ENCODE peak calls at places on chromosome 3, in ten cellular contexts. N is RWPE2, M is GM23338, H is ascending aorta, Y is AG10803, C is GM12878, G is ovary, T is mammary epithelial cell, A is foreskin fibroblast, X is neural progenitor cell. L is an unnamed sample.

GRCh38 chr3:72347819-72348319 is 500.4 kb downstream of the SHQ1 start:
- DNase-seq in N (no peak), A (no peak), Y (peak; percentile 91), X (peak; percentile 62), T (peak; percentile 94), H (peak; percentile 95), M (peak; percentile 76), C (peak; percentile 50), G (no peak), L (peak; percentile 42)

GRCh38 chr3:66450389-66451022 is 50.3 kb downstream of the LRIG1 start:
- DNase-seq in Y (peak; percentile 72), X (no peak), G (peak; percentile 76), M (no peak), T (no peak), N (no peak), A (peak; percentile 42), C (no peak), H (peak; percentile 80), L (peak; percentile 59)

GRCh38 chr3:17140670-17141505 is 256.1 kb downstream of the PLCL2 start:
- DNase-seq in C (no peak), N (no peak), M (no peak), H (peak; percentile 90), G (no peak), T (no peak), Y (peak; percentile 10), A (no peak), X (no peak), L (no peak)

GRCh38 chr3:99949956-99950670 is 132.5 kb downstream of the CMSS1 start:
- DNase-seq in G (no peak), C (no peak), X (no peak), T (no peak), M (no peak), N (no peak), Y (no peak), H (no peak), A (no peak), L (no peak)

GRCh38 chr3:125192190-125193035 is 20.1 kb downstream of the SLC12A8 start:
- DNase-seq in Y (no peak), N (no peak), C (peak; percentile 78), G (no peak), M (peak; percentile 68), T (no peak), X (peak; percentile 29), A (no peak), H (no peak), L (no peak)

GRCh38 chr3:82294609-82295008 is 533.2 kb upstream of the GBE1 start:
- DNase-seq in Y (no peak), N (no peak), M (no peak), T (no peak), H (no peak), C (peak; percentile 26), G (no peak), X (no peak), A (no peak), L (no peak)

GRCh38 chr3:127233371-127233770 is 40.4 kb downstream of the PRR23E start:
- DNase-seq in M (peak; percentile 70), X (peak; percentile 79), H (no peak), N (no peak), C (no peak), A (no peak), Y (no peak), T (peak; percentile 23), G (no peak), L (peak; percentile 24)

GRCh38 chr3:196517919-196518318 is 2.8 kb upstream of the SMCO1 start:
- DNase-seq in Y (no peak), N (no peak), X (no peak), M (peak; percentile 17), G (no peak), A (no peak), H (no peak), T (peak; percentile 68), C (no peak), L (no peak)

GRCh38 chr3:169865176-169865800 is 4.4 kb downstream of the LRRC31 start:
- DNase-seq in T (no peak), Y (no peak), A (no peak), H (no peak), N (no peak), M (no peak), G (no peak), C (no peak), X (no peak), L (no peak)

GRCh38 chr3:50245831-50246516 is 10.0 kb downstream of the GNAI2 start:
- DNase-seq in G (peak; percentile 89), Y (peak; percentile 80), T (no peak), C (no peak), H (peak; percentile 95), N (peak; percentile 93), M (peak; percentile 98), A (peak; percentile 75), X (peak; percentile 96), L (peak; percentile 88)

GRCh38 chr3:141735176-141735575 is 2.9 kb upstream of the RNF7 start:
- DNase-seq in Y (no peak), A (no peak), M (no peak), H (no peak), X (no peak), T (no peak), N (no peak), G (no peak), C (no peak), L (no peak)

GRCh38 chr3:154598166-154598565 is 168.2 kb upstream of the GPR149 start:
- DNase-seq in Y (no peak), A (no peak), T (no peak), H (no peak), N (no peak), X (peak; percentile 52), C (no peak), G (no peak), M (no peak), L (no peak)

GRCh38 chr3:73546961-73547360 is 77.8 kb downstream of the PDZRN3 start:
- DNase-seq in T (peak; percentile 89), C (no peak), X (no peak), N (no peak), H (no peak), Y (peak; percentile 95), A (peak; percentile 84), G (no peak), M (no peak), L (peak; percentile 68)

GRCh38 chr3:140159646-140160045 is 224.7 kb downstream of the CLSTN2 start:
- DNase-seq in G (no peak), X (no peak), Y (no peak), N (no peak), A (no peak), C (no peak), M (no peak), H (no peak), T (no peak), L (no peak)

GRCh38 chr3:143327388-143327787 is 207.8 kb downstream of the CHST2 start:
- DNase-seq in N (no peak), G (no peak), H (no peak), T (no peak), X (no peak), C (no peak), M (no peak), A (no peak), Y (no peak), L (no peak)
- TF ChIP-seq CTCF in N (peak; percentile 44), G (no peak), H (no peak), T (peak; percentile 11), X (no peak), C (no peak), M (no peak), A (peak; percentile 25), Y (peak; percentile 17), L (peak; percentile 25)

GRCh38 chr3:98612587-98612986 is 19.2 kb upstream of the CPOX start:
- DNase-seq in H (no peak), N (no peak), Y (no peak), G (no peak), X (no peak), M (peak; percentile 66), C (no peak), A (no peak), T (peak; percentile 48), L (no peak)
- H3K4me3 ChIP-seq in H (no peak overlapping the region), N (no peak overlapping the region), Y (no peak overlapping the region), G (no peak overlapping the region), X (no peak overlapping the region), M (no peak overlapping the region), C (no peak overlapping the region), A (no peak overlapping the region), T (no peak overlapping the region), L (no peak overlapping the region)

GRCh38 chr3:70722018-70722417 is 409.6 kb upstream of the MDFIC2 start:
- DNase-seq in T (no peak), M (no peak), A (no peak), H (no peak), N (no peak), G (no peak), C (no peak), X (no peak), Y (no peak), L (no peak)

GRCh38 chr3:70712449-70713082 is 400.1 kb upstream of the MDFIC2 start:
- DNase-seq in T (no peak), M (no peak), N (no peak), C (no peak), A (no peak), X (no peak), H (no peak), Y (no peak), G (no peak), L (no peak)

DNA sequence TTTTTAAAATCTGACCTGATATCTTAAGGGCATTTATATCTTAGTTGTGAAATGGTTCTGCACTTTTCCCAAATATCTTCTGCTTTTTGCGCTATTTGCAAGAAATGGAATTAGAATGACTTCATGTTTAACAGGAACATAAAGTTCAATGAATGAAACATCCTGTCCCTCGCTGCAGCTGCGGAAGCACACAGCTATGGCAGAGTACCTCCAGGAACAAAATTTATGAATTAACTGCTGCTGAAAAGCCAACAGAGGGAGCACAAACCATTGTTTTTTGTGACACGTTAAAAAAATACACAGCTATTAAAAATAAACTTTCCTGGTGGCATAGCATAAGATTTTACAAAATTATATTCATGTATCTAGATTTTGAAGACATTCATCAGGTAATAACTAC is 404.4 kb upstream of the MDFIC2 start:
- DNase-seq in C (no peak), M (no peak), G (peak; percentile 8), A (peak; percentile 57), H (no peak), T (peak; percentile 3), N (no peak), X (no peak), Y (peak; percentile 59), L (peak; percentile 30)
- TF ChIP-seq CTCF in C (no peak), M (peak; percentile 32), G (no peak), A (peak; percentile 46), H (peak; percentile 52), T (peak; percentile 21), N (peak; percentile 57), X (no peak), Y (peak; percentile 69), L (peak; percentile 38)

GRCh38 chr3:191198480-191198879 is 561 bp upstream of the OSTN start:
- DNase-seq in X (no peak), T (no peak), A (no peak), M (no peak), N (no peak), H (no peak), Y (no peak), G (no peak), C (no peak), L (no peak)

GRCh38 chr3:191192941-191193340 is 6.1 kb upstream of the OSTN start:
- DNase-seq in G (no peak), Y (no peak), X (no peak), T (no peak), H (no peak), C (no peak), M (no peak), A (no peak), N (no peak), L (no peak)

GRCh38 chr3:191197761-191198160 is 1.3 kb upstream of the OSTN start:
- DNase-seq in C (no peak), M (no peak), Y (no peak), T (no peak), A (no peak), G (no peak), N (no peak), X (no peak), H (no peak), L (no peak)

GRCh38 chr3:191198886-191199285 is at the start of gene OSTN:
- DNase-seq in X (no peak), G (no peak), T (no peak), A (no peak), Y (no peak), N (no peak), M (no peak), H (no peak), C (no peak), L (no peak)
- H3K4me3 ChIP-seq in X (no peak within 1 kb of the TSS), G (no peak within 1 kb of the TSS), T (no peak within 1 kb of the TSS), A (no peak within 1 kb of the TSS), Y (no peak within 1 kb of the TSS), N (no peak within 1 kb of the TSS), M (no peak within 1 kb of the TSS), H (no peak within 1 kb of the TSS), C (no peak within 1 kb of the TSS), L (no peak within 1 kb of the TSS)

L was measured in fibroblast of villous mesenchyme.